ENCODE peak calls at places on chromosomes 1 and 21, in six cellular contexts. One of them, this sample, is unnamed.

GRCh38 chr1:27006683-27007082 is 6.0 kb downstream of the TENT5B start:
- DNase-seq in endothelial cell of umbilical vein: no peak
- DNase-seq in K562: no peak
- DNase-seq in A549: no peak
- DNase-seq in GM12878: no peak
- DNase-seq in HepG2: no peak
- DNase-seq in this sample: no peak

GRCh38 chr1:64171797-64172281 is 31.6 kb upstream of the UBE2U start:
- DNase-seq in endothelial cell of umbilical vein: peak
- DNase-seq in K562: no peak
- DNase-seq in A549: peak
- DNase-seq in GM12878: peak
- DNase-seq in HepG2: no peak
- DNase-seq in this sample: peak

GRCh38 chr1:159172599-159173291 is 1.3 kb downstream of the CADM3 start:
- DNase-seq in endothelial cell of umbilical vein: no peak
- DNase-seq in K562: no peak
- DNase-seq in A549: no peak
- DNase-seq in GM12878: no peak
- DNase-seq in HepG2: no peak
- DNase-seq in this sample: no peak

GRCh38 chr1:43313771-43314170 is 13.0 kb downstream of the TIE1 start:
- DNase-seq in endothelial cell of umbilical vein: no peak
- DNase-seq in K562: no peak
- DNase-seq in A549: no peak
- DNase-seq in GM12878: no peak
- DNase-seq in HepG2: no peak
- DNase-seq in this sample: no peak

GRCh38 chr1:214146523-214146922 is 134.4 kb upstream of the SMYD2 start:
- DNase-seq in endothelial cell of umbilical vein: peak
- DNase-seq in K562: no peak
- DNase-seq in A549: no peak
- DNase-seq in GM12878: no peak
- DNase-seq in HepG2: peak
- DNase-seq in this sample: no peak

GRCh38 chr1:73593804-73594203 is 604.2 kb downstream of the LRRIQ3 start:
- DNase-seq in endothelial cell of umbilical vein: peak
- DNase-seq in K562: no peak
- DNase-seq in A549: no peak
- DNase-seq in GM12878: no peak
- DNase-seq in HepG2: no peak
- DNase-seq in this sample: no peak

GRCh38 chr1:176773038-176773437 is 310.1 kb downstream of the PAPPA2 start:
- DNase-seq in endothelial cell of umbilical vein: no peak
- DNase-seq in K562: no peak
- DNase-seq in A549: no peak
- DNase-seq in GM12878: no peak
- DNase-seq in HepG2: no peak
- DNase-seq in this sample: no peak

GRCh38 chr1:225923381-225923691 is 714 bp downstream of the PYCR2 start:
- DNase-seq in endothelial cell of umbilical vein: no peak
- DNase-seq in K562: no peak
- DNase-seq in A549: no peak
- DNase-seq in GM12878: no peak
- DNase-seq in HepG2: peak
- DNase-seq in this sample: no peak

GRCh38 chr1:228802386-228803221 is 67.3 kb downstream of the RHOU start:
- DNase-seq in endothelial cell of umbilical vein: no peak
- DNase-seq in K562: no peak
- DNase-seq in A549: no peak
- DNase-seq in GM12878: no peak
- DNase-seq in HepG2: no peak
- DNase-seq in this sample: no peak

GRCh38 chr1:15934211-15935055 is 41.5 kb downstream of the ZBTB17 start:
- DNase-seq in endothelial cell of umbilical vein: no peak
- DNase-seq in K562: no peak
- DNase-seq in A549: no peak
- DNase-seq in GM12878: no peak
- DNase-seq in HepG2: no peak
- DNase-seq in this sample: no peak

GRCh38 chr1:229093546-229094336 is 177.2 kb upstream of the RAB4A start:
- DNase-seq in endothelial cell of umbilical vein: no peak
- DNase-seq in K562: no peak
- DNase-seq in A549: no peak
- DNase-seq in GM12878: no peak
- DNase-seq in HepG2: no peak
- DNase-seq in this sample: no peak

GRCh38 chr21:45590726-45591618 is 48.7 kb upstream of the SLC19A1 start:
- DNase-seq in endothelial cell of umbilical vein: no peak
- DNase-seq in K562: peak
- DNase-seq in A549: peak
- DNase-seq in GM12878: peak
- DNase-seq in HepG2: no peak
- DNase-seq in this sample: peak
- TF ChIP-seq CTCF in endothelial cell of umbilical vein: no peak
- TF ChIP-seq CTCF in K562: peak
- TF ChIP-seq CTCF in A549: no peak
- TF ChIP-seq CTCF in GM12878: no peak
- TF ChIP-seq CTCF in HepG2: no peak
- TF ChIP-seq CTCF in this sample: no peak

GRCh38 chr1:8042134-8042533 is 16.0 kb upstream of the ERRFI1 start:
- DNase-seq in endothelial cell of umbilical vein: no peak
- DNase-seq in K562: no peak
- DNase-seq in A549: no peak
- DNase-seq in GM12878: no peak
- DNase-seq in HepG2: no peak
- DNase-seq in this sample: no peak

GRCh38 chr1:8051650-8052049 is 25.5 kb upstream of the ERRFI1 start:
- DNase-seq in endothelial cell of umbilical vein: no peak
- DNase-seq in K562: no peak
- DNase-seq in A549: no peak
- DNase-seq in GM12878: no peak
- DNase-seq in HepG2: no peak
- DNase-seq in this sample: no peak

GRCh38 chr1:8047112-8047511 is 21.0 kb upstream of the ERRFI1 start:
- DNase-seq in endothelial cell of umbilical vein: peak
- DNase-seq in K562: no peak
- DNase-seq in A549: no peak
- DNase-seq in GM12878: no peak
- DNase-seq in HepG2: no peak
- DNase-seq in this sample: peak

GRCh38 chr1:8043621-8044020 is 17.5 kb upstream of the ERRFI1 start:
- DNase-seq in endothelial cell of umbilical vein: no peak
- DNase-seq in K562: no peak
- DNase-seq in A549: no peak
- DNase-seq in GM12878: no peak
- DNase-seq in HepG2: no peak
- DNase-seq in this sample: no peak

GRCh38 chr1:8047686-8048522 is 21.8 kb upstream of the ERRFI1 start:
- DNase-seq in endothelial cell of umbilical vein: peak
- DNase-seq in K562: no peak
- DNase-seq in A549: no peak
- DNase-seq in GM12878: no peak
- DNase-seq in HepG2: no peak
- DNase-seq in this sample: peak
- TF ChIP-seq MYC in endothelial cell of umbilical vein: no peak
- TF ChIP-seq MYC in K562: no peak
- TF ChIP-seq MYC in A549: no peak
- TF ChIP-seq MYC in GM12878: no peak
- TF ChIP-seq MYC in HepG2: no peak
- TF ChIP-seq MYC in this sample: no peak

DNA sequence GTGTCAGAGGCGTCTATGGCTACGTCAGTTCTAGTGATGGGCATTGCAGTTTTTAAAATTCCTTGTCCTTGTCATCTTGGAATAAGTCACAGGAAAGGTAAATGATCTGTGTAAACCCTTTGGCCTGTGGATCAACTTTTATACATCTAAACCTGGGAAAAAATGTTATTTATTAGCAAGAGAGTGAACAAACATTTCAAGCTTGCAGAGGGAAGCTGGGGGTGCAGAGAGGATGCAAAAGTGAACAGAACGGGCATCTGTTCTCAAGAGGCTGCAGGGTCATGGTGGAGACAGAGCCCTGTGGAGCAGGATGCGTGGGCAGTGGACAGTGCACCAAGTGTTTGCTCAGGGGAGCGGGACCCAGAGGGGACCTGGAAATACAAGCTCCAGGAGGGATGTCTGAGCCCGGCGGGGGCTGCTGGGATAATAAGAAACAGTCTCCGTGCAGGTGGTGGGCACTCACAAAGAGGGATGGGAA is 105.4 kb upstream of the SLC45A1 start:
- DNase-seq in endothelial cell of umbilical vein: no peak
- DNase-seq in K562: no peak
- DNase-seq in A549: no peak
- DNase-seq in GM12878: no peak
- DNase-seq in HepG2: no peak
- DNase-seq in this sample: peak
- H3K4me3 ChIP-seq in endothelial cell of umbilical vein: no peak
- H3K4me3 ChIP-seq in K562: no peak
- H3K4me3 ChIP-seq in A549: no peak
- H3K4me3 ChIP-seq in GM12878: no peak
- H3K4me3 ChIP-seq in HepG2: no peak
- H3K4me3 ChIP-seq in this sample: peak

GRCh38 chr1:119676571-119677206 is 28.6 kb upstream of the ZNF697 start:
- DNase-seq in endothelial cell of umbilical vein: no peak
- DNase-seq in K562: no peak
- DNase-seq in A549: no peak
- DNase-seq in GM12878: no peak
- DNase-seq in HepG2: no peak
- DNase-seq in this sample: peak
- TF ChIP-seq CTCF in endothelial cell of umbilical vein: no peak
- TF ChIP-seq CTCF in K562: no peak
- TF ChIP-seq CTCF in A549: no peak
- TF ChIP-seq CTCF in GM12878: no peak
- TF ChIP-seq CTCF in HepG2: peak
- TF ChIP-seq CTCF in this sample: no peak

DNA sequence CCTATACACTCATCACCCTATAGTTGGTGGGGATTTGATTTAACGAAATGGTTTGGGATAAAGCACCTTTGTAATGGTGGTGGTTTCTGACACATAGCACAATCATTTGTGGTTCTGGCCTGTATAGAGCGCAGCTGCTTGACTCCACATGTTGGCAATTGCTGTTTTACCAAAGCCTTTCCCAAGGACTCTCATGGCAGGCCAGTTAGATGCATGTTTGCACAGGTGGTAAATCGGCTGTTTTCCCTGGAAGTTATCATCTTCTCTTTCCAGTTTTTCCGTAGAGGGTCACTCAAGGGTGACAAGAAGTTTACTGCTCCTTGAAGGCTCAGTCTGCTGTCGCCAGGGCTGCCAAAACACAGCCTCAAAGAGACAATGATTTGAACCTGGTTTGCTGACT is 17.1 kb upstream of the XPR1 start:
- DNase-seq in endothelial cell of umbilical vein: no peak
- DNase-seq in K562: no peak
- DNase-seq in A549: no peak
- DNase-seq in GM12878: no peak
- DNase-seq in HepG2: no peak
- DNase-seq in this sample: no peak
- TF ChIP-seq MYC in endothelial cell of umbilical vein: no peak
- TF ChIP-seq MYC in K562: no peak
- TF ChIP-seq MYC in A549: no peak
- TF ChIP-seq MYC in GM12878: no peak
- TF ChIP-seq MYC in HepG2: no peak
- TF ChIP-seq MYC in this sample: no peak

DNA sequence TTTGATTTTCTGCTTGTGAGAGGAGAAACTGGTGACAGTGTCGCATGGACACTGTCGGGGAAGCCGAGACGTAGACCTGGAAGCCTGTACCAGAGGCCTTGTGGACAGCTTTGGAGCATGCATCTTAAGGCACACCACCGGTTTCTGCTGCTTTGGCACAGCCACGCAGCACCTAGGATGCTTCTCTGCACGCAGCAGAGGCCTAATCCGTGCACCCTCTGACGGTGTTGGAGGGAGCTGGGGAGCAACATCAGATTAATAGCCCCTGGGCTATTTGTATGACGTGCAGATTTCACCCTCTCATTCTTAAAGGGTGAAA is 30.3 kb downstream of the TEX35 start:
- DNase-seq in endothelial cell of umbilical vein: no peak
- DNase-seq in K562: no peak
- DNase-seq in A549: peak
- DNase-seq in GM12878: no peak
- DNase-seq in HepG2: no peak
- DNase-seq in this sample: no peak
- H3K4me3 ChIP-seq in endothelial cell of umbilical vein: peak
- H3K4me3 ChIP-seq in K562: no peak
- H3K4me3 ChIP-seq in A549: peak
- H3K4me3 ChIP-seq in GM12878: peak
- H3K4me3 ChIP-seq in HepG2: peak
- H3K4me3 ChIP-seq in this sample: peak

GRCh38 chr1:17507916-17508315 is 31.6 kb upstream of the ARHGEF10L start:
- DNase-seq in endothelial cell of umbilical vein: no peak
- DNase-seq in K562: no peak
- DNase-seq in A549: peak
- DNase-seq in GM12878: no peak
- DNase-seq in HepG2: no peak
- DNase-seq in this sample: no peak

GRCh38 chr1:17498214-17498613 is 41.3 kb upstream of the ARHGEF10L start:
- DNase-seq in endothelial cell of umbilical vein: no peak
- DNase-seq in K562: no peak
- DNase-seq in A549: no peak
- DNase-seq in GM12878: no peak
- DNase-seq in HepG2: peak
- DNase-seq in this sample: no peak

GRCh38 chr1:17496419-17496818 is 43.1 kb upstream of the ARHGEF10L start:
- DNase-seq in endothelial cell of umbilical vein: no peak
- DNase-seq in K562: no peak
- DNase-seq in A549: no peak
- DNase-seq in GM12878: no peak
- DNase-seq in HepG2: no peak
- DNase-seq in this sample: no peak

GRCh38 chr1:17503146-17503545 is 36.4 kb upstream of the ARHGEF10L start:
- DNase-seq in endothelial cell of umbilical vein: no peak
- DNase-seq in K562: no peak
- DNase-seq in A549: no peak
- DNase-seq in GM12878: no peak
- DNase-seq in HepG2: no peak
- DNase-seq in this sample: no peak

DNA sequence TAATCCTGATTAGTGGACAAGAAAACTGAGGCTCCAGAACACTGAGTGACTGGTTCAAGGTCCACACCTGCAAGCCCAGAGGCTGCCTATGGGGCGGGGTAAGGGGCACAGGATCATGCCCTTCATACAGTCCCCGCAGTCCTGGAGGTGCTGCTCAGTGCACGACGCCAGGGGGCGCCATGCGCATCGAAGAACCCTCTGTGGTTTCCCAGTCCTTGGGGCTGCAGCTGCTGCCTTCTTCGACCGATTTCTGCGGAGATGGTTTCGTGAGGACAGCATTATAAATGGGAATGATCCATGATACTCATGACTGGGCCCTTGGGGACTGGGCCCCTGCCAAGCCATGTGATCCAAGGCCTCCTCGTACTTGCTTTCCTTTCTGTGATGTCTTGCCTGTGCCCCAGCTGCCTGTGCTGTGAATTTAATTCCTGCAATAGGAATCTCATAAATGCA is 37.1 kb upstream of the ARHGEF10L start:
- DNase-seq in endothelial cell of umbilical vein: peak
- DNase-seq in K562: peak
- DNase-seq in A549: peak
- DNase-seq in GM12878: peak
- DNase-seq in HepG2: peak
- DNase-seq in this sample: peak
- TF ChIP-seq CTCF in endothelial cell of umbilical vein: peak
- TF ChIP-seq CTCF in K562: peak
- TF ChIP-seq CTCF in A549: peak
- TF ChIP-seq CTCF in GM12878: peak
- TF ChIP-seq CTCF in HepG2: peak
- TF ChIP-seq CTCF in this sample: peak

This sample was measured in NB4.